ENCODE peak calls at places on chromosomes 3 and 15, in nine cellular contexts. X is mesothelial cell of epicardium, Q is substantia nigra, A is AG08396, U is cardiac fibroblast, M is small intestine, G is T-helper 17 cell, P is dorsolateral prefrontal cortex, S is left cardiac atrium. V is an unnamed sample.
A peak's percentile ranks its signal among the peaks of the same experiment; 100 is the strongest.

GRCh38 chr15:83011271-83012037 is at the start of gene C15orf40:
- DNase-seq in M (peak; percentile 93), G (peak; percentile 77), P (peak; percentile 91), U (peak; percentile 90), A (peak; percentile 97), Q (peak; percentile 90), S (peak; percentile 93), X (peak; percentile 81), V (peak; percentile 52)

GRCh38 chr3:129560931-129561594 is 18.1 kb downstream of the H1-8 start:
- DNase-seq in P (no peak), Q (peak; percentile 63), G (no peak), M (no peak), A (peak; percentile 92), X (no peak), U (peak; percentile 84), S (peak; percentile 90), V (no peak)

GRCh38 chr3:44892689-44893088 is 18.3 kb downstream of the TGM4 start:
- DNase-seq in G (no peak), P (no peak), Q (no peak), S (no peak), X (no peak), M (no peak), A (no peak), U (peak; percentile 81), V (no peak)

GRCh38 chr15:34644061-34644460 is 60.6 kb upstream of the GOLGA8B start:
- DNase-seq in A (peak; percentile 35), S (no peak), U (peak; percentile 96), M (no peak), G (no peak), P (no peak), X (no peak), Q (no peak), V (no peak)

GRCh38 chr3:191143224-191143623 is 55.8 kb upstream of the OSTN start:
- DNase-seq in A (no peak), G (no peak), X (no peak), Q (no peak), P (no peak), S (no peak), M (no peak), U (peak; percentile 75), V (no peak)

GRCh38 chr3:11717301-11717700 is 73.6 kb upstream of the VGLL4 start:
- DNase-seq in G (no peak), U (peak; percentile 57), Q (no peak), M (no peak), A (peak; percentile 28), P (no peak), S (no peak), X (no peak), V (no peak)

GRCh38 chr15:49675051-49675450 is 54.2 kb downstream of the DTWD1 start:
- DNase-seq in G (no peak), X (no peak), P (no peak), U (peak; percentile 95), Q (no peak), M (no peak), A (peak; percentile 26), S (no peak), V (no peak)

GRCh38 chr3:35200056-35200455 is 439.3 kb upstream of the ARPP21 start:
- DNase-seq in M (no peak), U (peak; percentile 56), G (no peak), A (no peak), P (no peak), X (no peak), S (no peak), Q (no peak), V (no peak)

GRCh38 chr15:39504812-39505211 is 76.1 kb upstream of the THBS1 start:
- DNase-seq in G (no peak), X (no peak), P (no peak), M (no peak), S (no peak), Q (no peak), U (peak; percentile 70), A (peak; percentile 18), V (no peak)

GRCh38 chr3:130111185-130111864 is 29.7 kb downstream of the ALG1L2 start:
- DNase-seq in U (peak; percentile 99), G (peak; percentile 99), M (peak; percentile 99), Q (peak; percentile 100), P (peak; percentile 98), A (peak; percentile 91), S (peak; percentile 100), X (peak; percentile 99), V (peak; percentile 77)

GRCh38 chr3:16203671-16204629 is 29.5 kb downstream of the GALNT15 start:
- DNase-seq in A (no peak), U (peak; percentile 48), X (no peak), S (no peak), Q (peak; percentile 23), M (no peak), P (peak; percentile 54), G (no peak), V (no peak)

GRCh38 chr3:184716652-184717607 is 5.1 kb upstream of the MAGEF1 start:
- DNase-seq in M (no peak), Q (peak; percentile 28), G (no peak), P (no peak), S (no peak), U (peak; percentile 49), A (peak; percentile 68), X (peak; percentile 66), V (no peak)

GRCh38 chr15:100687532-100688215 is 85.3 kb downstream of the ASB7 start:
- DNase-seq in Q (no peak), X (no peak), P (no peak), U (peak; percentile 94), M (no peak), S (peak; percentile 41), G (no peak), A (peak; percentile 50), V (no peak)

GRCh38 chr15:89299896-89300295 is 34.7 kb downstream of the POLG start:
- DNase-seq in Q (no peak), M (peak; percentile 12), S (no peak), G (no peak), A (no peak), X (no peak), P (no peak), U (peak; percentile 61), V (no peak)

GRCh38 chr3:107241217-107241616 is 136.0 kb upstream of the CCDC54 start:
- DNase-seq in M (peak; percentile 36), U (peak; percentile 56), X (no peak), Q (peak; percentile 20), A (peak; percentile 36), P (no peak), S (peak; percentile 37), G (no peak), V (peak; percentile 33)

GRCh38 chr15:100941536-100941935 is 22.4 kb downstream of the LRRK1 start:
- DNase-seq in U (no peak), G (no peak), M (no peak), Q (no peak), S (no peak), A (no peak), X (no peak), P (no peak), V (no peak)

GRCh38 chr3:42451116-42451515 is 40.7 kb upstream of the LYZL4 start:
- DNase-seq in U (no peak), S (no peak), Q (no peak), A (no peak), M (no peak), G (no peak), X (no peak), P (no peak), V (no peak)

GRCh38 chr3:153173758-153174516 is 11.9 kb downstream of the RAP2B start:
- DNase-seq in P (no peak), G (no peak), M (no peak), U (peak; percentile 57), Q (no peak), S (no peak), A (no peak), X (no peak), V (no peak)

GRCh38 chr3:179558742-179559364 is 3.9 kb upstream of the ACTL6A start:
- DNase-seq in M (peak; percentile 54), P (peak; percentile 63), A (peak; percentile 70), Q (peak; percentile 34), U (peak; percentile 88), X (peak; percentile 67), G (no peak), S (peak; percentile 61), V (peak; percentile 43)

GRCh38 chr3:4398906-4399305 is 68.2 kb downstream of the SUMF1 start:
- DNase-seq in U (no peak), Q (no peak), X (no peak), G (no peak), A (no peak), P (no peak), S (no peak), M (no peak), V (no peak)

GRCh38 chr15:20353966-20354883 is 187.4 kb downstream of the GOLGA6L6 start:
- DNase-seq in Q (no peak), P (peak; percentile 36), A (no peak), G (no peak), S (peak; percentile 17), X (peak; percentile 39), M (no peak), U (no peak), V (no peak)

GRCh38 chr3:87298111-87298718 is 21.8 kb upstream of the POU1F1 start:
- DNase-seq in U (peak; percentile 68), X (no peak), M (peak; percentile 60), Q (no peak), A (peak; percentile 8), G (no peak), S (no peak), P (no peak), V (peak; percentile 13)

GRCh38 chr15:35724626-35725025 is 178.7 kb upstream of the DPH6 start:
- DNase-seq in P (no peak), G (no peak), A (no peak), M (no peak), S (no peak), U (no peak), X (no peak), Q (no peak), V (no peak)

GRCh38 chr3:48952510-48953118 is 34.0 kb downstream of the ARIH2 start:
- DNase-seq in G (peak; percentile 32), A (no peak), U (peak; percentile 34), S (peak; percentile 26), Q (no peak), M (peak; percentile 64), P (no peak), X (no peak), V (no peak)

GRCh38 chr3:160400048-160400630 is 689 bp downstream of the SMC4 start:
- DNase-seq in A (peak; percentile 36), S (peak; percentile 56), M (peak; percentile 50), U (peak; percentile 62), G (peak; percentile 11), Q (peak; percentile 33), X (peak; percentile 57), P (no peak), V (no peak)

GRCh38 chr3:188233320-188233719 is 79.4 kb downstream of the LPP start:
- DNase-seq in S (no peak), Q (no peak), X (no peak), M (no peak), P (no peak), U (peak; percentile 75), G (no peak), A (no peak), V (no peak)

GRCh38 chr15:66829551-66830131 is 127.6 kb downstream of the SMAD6 start:
- DNase-seq in Q (no peak), S (no peak), M (no peak), A (no peak), X (no peak), P (no peak), U (no peak), G (no peak), V (no peak)

GRCh38 chr3:36707623-36708409 is 56.5 kb downstream of the DCLK3 start:
- DNase-seq in G (no peak), S (no peak), A (peak; percentile 40), X (no peak), U (peak; percentile 73), P (no peak), Q (no peak), M (no peak), V (no peak)

GRCh38 chr3:143433787-143434378 is 314.3 kb downstream of the CHST2 start:
- DNase-seq in P (no peak), A (no peak), G (no peak), M (peak; percentile 15), U (peak; percentile 46), S (no peak), X (no peak), Q (no peak), V (no peak)

GRCh38 chr3:97232635-97233034 is 418.2 kb downstream of the EPHA6 start:
- DNase-seq in A (no peak), M (no peak), S (no peak), G (no peak), X (peak; percentile 58), Q (no peak), P (no peak), U (no peak), V (peak; percentile 4)

GRCh38 chr3:170765419-170766078 is 104.4 kb downstream of the RPL22L1 start:
- DNase-seq in S (no peak), P (no peak), A (peak; percentile 7), U (peak; percentile 35), G (no peak), X (no peak), Q (no peak), M (peak; percentile 80), V (no peak)